ENCODE peak calls at places on chromosomes 6 and 20, in eight cellular contexts. T, S, M, U, E, J, C and N are unnamed samples.

GRCh38 chr6:7691675-7692452 is 34.0 kb upstream of the BMP6 start:
- DNase-seq in T (no peak), S (peak; percentile 44), M (no peak), U (no peak), E (peak; percentile 29), J (no peak), C (no peak), N (no peak)

GRCh38 chr6:41288025-41288777 is 1.7 kb upstream of the TREM1 start:
- DNase-seq in T (no peak), S (peak; percentile 35), M (peak; percentile 48), U (no peak), E (no peak), J (no peak), C (no peak), N (no peak)

GRCh38 chr6:22145823-22146379 is 150.9 kb downstream of the PRL start:
- DNase-seq in T (peak; percentile 26), S (peak; percentile 65), M (no peak), U (no peak), E (no peak), J (peak; percentile 26), C (no peak), N (no peak)

GRCh38 chr6:134630468-134631180 is 312.7 kb upstream of the SGK1 start:
- DNase-seq in T (no peak), S (no peak), M (no peak), U (no peak), E (no peak), J (no peak), C (no peak), N (no peak)

GRCh38 chr6:162875070-162875469 is 147.3 kb downstream of the PACRG start:
- DNase-seq in T (no peak), S (no peak), M (no peak), U (no peak), E (no peak), J (no peak), C (no peak), N (no peak)

GRCh38 chr6:11423072-11423471 is 114.5 kb upstream of the TMEM170B start:
- DNase-seq in T (no peak), S (no peak), M (no peak), U (no peak), E (no peak), J (no peak), C (no peak), N (no peak)

GRCh38 chr6:53608386-53608785 is 57.2 kb downstream of the KLHL31 start:
- DNase-seq in T (no peak), S (no peak), M (no peak), U (no peak), E (no peak), J (no peak), C (no peak), N (no peak)

GRCh38 chr6:4550227-4550597 is 226.0 kb upstream of the CDYL start:
- DNase-seq in T (no peak), S (no peak), M (peak; percentile 3), U (no peak), E (no peak), J (no peak), C (peak; percentile 15), N (no peak)

GRCh38 chr6:622462-622861 is 34.4 kb downstream of the HUS1B start:
- DNase-seq in T (no peak), S (no peak), M (no peak), U (no peak), E (no peak), J (no peak), C (no peak), N (no peak)

GRCh38 chr6:45652393-45652792 is 274.7 kb upstream of the SUPT3H start:
- DNase-seq in T (no peak), S (no peak), M (no peak), U (no peak), E (no peak), J (no peak), C (no peak), N (no peak)

GRCh38 chr20:1764136-1765033 is 106.8 kb upstream of the SIRPG start:
- DNase-seq in T (peak; percentile 69), S (peak; percentile 88), M (peak; percentile 84), U (peak; percentile 82), E (peak; percentile 72), J (peak; percentile 77), C (peak; percentile 30), N (no peak)

GRCh38 chr6:139753198-139753861 is 378.9 kb upstream of the CITED2 start:
- DNase-seq in T (no peak), S (peak; percentile 80), M (no peak), U (no peak), E (no peak), J (no peak), C (no peak), N (no peak)

GRCh38 chr6:54929245-54929909 is 82.8 kb downstream of the FAM83B start:
- DNase-seq in T (no peak), S (no peak), M (no peak), U (no peak), E (no peak), J (no peak), C (no peak), N (no peak)

GRCh38 chr6:148509152-148509571 is 166.5 kb downstream of the SASH1 start:
- DNase-seq in T (no peak), S (peak; percentile 71), M (no peak), U (no peak), E (no peak), J (no peak), C (no peak), N (no peak)

GRCh38 chr6:104940881-104941693 is 15.8 kb upstream of the LIN28B start:
- DNase-seq in T (no peak), S (peak; percentile 56), M (peak; percentile 9), U (peak; percentile 84), E (peak; percentile 64), J (no peak), C (peak; percentile 53), N (no peak)

GRCh38 chr20:2865630-2866029 is 7.7 kb upstream of the PTPRA start:
- DNase-seq in T (no peak), S (no peak), M (no peak), U (no peak), E (no peak), J (no peak), C (no peak), N (peak; percentile 57)
- TF ChIP-seq CTCF in T (no peak), S (peak; percentile 7), M (no peak), U (no peak), E (no peak), J (no peak), C (peak; percentile 8), N (peak; percentile 55)

GRCh38 chr6:29791786-29792122 is 35.9 kb upstream of the HLA-G start:
- DNase-seq in T (no peak), S (no peak), M (no peak), U (no peak), E (no peak), J (no peak), C (no peak), N (no peak)

GRCh38 chr6:29793036-29793356 is 34.6 kb upstream of the HLA-G start:
- DNase-seq in T (no peak), S (no peak), M (no peak), U (no peak), E (no peak), J (no peak), C (no peak), N (no peak)

GRCh38 chr6:29791162-29791561 is 36.5 kb upstream of the HLA-G start:
- DNase-seq in T (no peak), S (no peak), M (no peak), U (no peak), E (no peak), J (no peak), C (no peak), N (no peak)

GRCh38 chr6:29793796-29794195 is 33.8 kb upstream of the HLA-G start:
- DNase-seq in T (no peak), S (no peak), M (no peak), U (no peak), E (no peak), J (no peak), C (no peak), N (no peak)

DNA sequence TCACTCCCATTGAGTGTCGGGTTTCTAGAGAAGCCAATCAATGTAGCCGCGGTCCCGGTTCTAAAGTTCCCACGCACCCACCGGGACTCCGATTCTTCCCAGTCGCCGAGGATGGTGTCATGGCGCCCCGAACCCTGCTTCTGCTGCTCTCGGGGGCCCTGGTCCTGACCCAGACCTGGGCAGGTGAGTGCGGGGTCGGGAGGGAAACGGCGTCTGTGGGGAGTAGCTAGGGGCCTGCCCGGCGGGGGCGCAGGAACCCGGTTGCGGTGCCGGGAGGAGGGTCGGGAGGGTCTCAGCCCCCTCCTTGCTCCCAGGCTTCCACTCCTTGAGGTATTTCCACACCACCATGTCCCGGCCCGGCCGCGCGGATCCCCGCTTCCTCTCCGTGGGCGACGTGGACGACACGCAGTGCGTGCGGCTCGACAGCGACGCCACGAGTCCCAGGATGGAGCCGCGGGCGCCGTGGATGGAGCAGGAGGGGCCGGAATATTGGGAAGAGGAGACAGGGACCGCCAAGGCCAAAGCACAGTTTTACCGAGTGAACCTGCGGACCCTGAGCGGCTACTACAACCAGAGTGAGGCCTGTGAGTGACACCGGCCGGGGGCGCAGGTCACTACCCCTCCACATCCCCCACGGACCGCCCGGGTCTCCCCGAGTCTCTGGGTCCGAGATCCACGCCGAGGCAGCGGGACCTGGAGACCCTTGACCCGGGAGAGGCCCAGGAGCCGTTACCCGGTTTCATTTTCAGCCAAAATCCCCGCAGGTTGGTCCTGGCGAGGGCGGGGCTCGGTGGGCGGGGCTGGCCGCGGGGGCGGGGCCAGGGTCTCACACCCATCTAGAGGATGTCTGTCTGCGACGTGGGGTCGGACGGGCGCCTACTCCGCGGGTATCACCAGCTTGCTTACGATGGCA is 35.2 kb upstream of the HLA-G start:
- DNase-seq in T (peak; percentile 34), S (peak; percentile 11), M (peak; percentile 50), U (peak; percentile 93), E (peak; percentile 50), J (peak; percentile 53), C (peak; percentile 64), N (peak; percentile 57)
- TF ChIP-seq CTCF in T (peak; percentile 38), S (peak; percentile 45), M (peak; percentile 48), U (peak; percentile 67), E (peak; percentile 33), J (peak; percentile 32), C (peak; percentile 51), N (peak; percentile 37)

GRCh38 chr6:77829736-77830135 is 176.9 kb downstream of the MEI4 start:
- DNase-seq in T (no peak), S (no peak), M (no peak), U (no peak), E (no peak), J (no peak), C (no peak), N (no peak)
- TF ChIP-seq CTCF in T (no peak), S (no peak), M (no peak), U (no peak), E (no peak), J (no peak), C (no peak), N (no peak)

GRCh38 chr6:24933266-24933665 is 2.5 kb downstream of the RIPOR2 start:
- DNase-seq in T (no peak), S (no peak), M (peak; percentile 47), U (no peak), E (no peak), J (no peak), C (no peak), N (no peak)

GRCh38 chr6:24935323-24935722 is 437 bp downstream of the RIPOR2 start:
- DNase-seq in T (no peak), S (no peak), M (no peak), U (no peak), E (no peak), J (no peak), C (no peak), N (no peak)

GRCh38 chr6:24932832-24933231 is 2.9 kb downstream of the RIPOR2 start:
- DNase-seq in T (no peak), S (no peak), M (peak; percentile 77), U (no peak), E (no peak), J (no peak), C (no peak), N (no peak)

GRCh38 chr6:24935753-24936152 is at the start of gene RIPOR2:
- DNase-seq in T (no peak), S (no peak), M (peak; percentile 88), U (peak; percentile 88), E (no peak), J (no peak), C (peak; percentile 58), N (peak; percentile 75)

GRCh38 chr6:24933868-24934401 is 1.8 kb downstream of the RIPOR2 start:
- DNase-seq in T (no peak), S (peak; percentile 21), M (peak; percentile 74), U (no peak), E (peak; percentile 36), J (no peak), C (no peak), N (no peak)
- TF ChIP-seq CTCF in T (no peak), S (peak; percentile 46), M (peak; percentile 81), U (peak; percentile 35), E (peak; percentile 78), J (no peak), C (peak; percentile 90), N (peak; percentile 92)